ENCODE peak calls at places on chromosome 13, in four cellular contexts. One of them, this sample, is unnamed.

GRCh38 chr13:53382008-53382407 is 353.4 kb downstream of the OLFM4 start:
- DNase-seq in NCI-H524: no peak
- DNase-seq in activated CD8-positive, alpha-beta memory T cell treated with anti-CD3 and anti-CD28 coated beads for 1 hour: no peak
- DNase-seq in NCI-H2081: peak
- DNase-seq in this sample: no peak

GRCh38 chr13:112991611-112992010 is 22.6 kb downstream of the MCF2L start:
- DNase-seq in NCI-H524: no peak
- DNase-seq in activated CD8-positive, alpha-beta memory T cell treated with anti-CD3 and anti-CD28 coated beads for 1 hour: no peak
- DNase-seq in NCI-H2081: peak
- DNase-seq in this sample: no peak

GRCh38 chr13:106033634-106034033 is 501.8 kb downstream of the EFNB2 start:
- DNase-seq in NCI-H524: no peak
- DNase-seq in activated CD8-positive, alpha-beta memory T cell treated with anti-CD3 and anti-CD28 coated beads for 1 hour: no peak
- DNase-seq in NCI-H2081: no peak
- DNase-seq in this sample: no peak

GRCh38 chr13:73290844-73291243 is 232.0 kb downstream of the KLF5 start:
- DNase-seq in NCI-H524: no peak
- DNase-seq in activated CD8-positive, alpha-beta memory T cell treated with anti-CD3 and anti-CD28 coated beads for 1 hour: no peak
- DNase-seq in NCI-H2081: no peak
- DNase-seq in this sample: no peak

GRCh38 chr13:24127116-24127631 is 33.3 kb upstream of the SPATA13 start:
- DNase-seq in NCI-H524: no peak
- DNase-seq in activated CD8-positive, alpha-beta memory T cell treated with anti-CD3 and anti-CD28 coated beads for 1 hour: no peak
- DNase-seq in NCI-H2081: no peak
- DNase-seq in this sample: no peak

GRCh38 chr13:46137627-46138026 is 32.8 kb upstream of the CPB2 start:
- DNase-seq in NCI-H524: no peak
- DNase-seq in activated CD8-positive, alpha-beta memory T cell treated with anti-CD3 and anti-CD28 coated beads for 1 hour: no peak
- DNase-seq in NCI-H2081: no peak
- DNase-seq in this sample: no peak

GRCh38 chr13:46575843-46576242 is 22.9 kb downstream of the LRCH1 start:
- DNase-seq in NCI-H524: no peak
- DNase-seq in activated CD8-positive, alpha-beta memory T cell treated with anti-CD3 and anti-CD28 coated beads for 1 hour: no peak
- DNase-seq in NCI-H2081: no peak
- DNase-seq in this sample: peak

GRCh38 chr13:37102896-37103295 is 2.6 kb downstream of the CSNK1A1L start:
- DNase-seq in NCI-H524: no peak
- DNase-seq in activated CD8-positive, alpha-beta memory T cell treated with anti-CD3 and anti-CD28 coated beads for 1 hour: no peak
- DNase-seq in NCI-H2081: no peak
- DNase-seq in this sample: no peak

This sample was measured in WERI-Rb-1.